ENCODE peak calls at places on chromosomes 3 and 15, in ten cellular contexts. E is NCI-H1417; W is stimulated activated CD8-positive, alpha-beta memory T cell treated with anti-CD3 and anti-CD28 coated beads, Interleukin-4, amount 100 ng/mL, for 24 hours; G is lung microvascular endothelial cell; J is choroid plexus epithelial cell; C is AG09309; B is cardiac muscle cell; Y is tibial artery; K is C1 segment of cervical spinal cord; S is NCI-H2171. U is an unnamed sample.
A peak's percentile ranks its signal among the peaks of the same experiment; 100 is the strongest.

GRCh38 chr3:65713016-65713415 is 325.7 kb downstream of the MAGI1 start:
- DNase-seq in E (no peak), W (no peak), G (no peak), J (peak; percentile 85), C (peak; percentile 86), B (no peak), Y (no peak), K (no peak), S (no peak), U (no peak)

GRCh38 chr3:120688121-120688520 is 6.1 kb upstream of the HGD start:
- DNase-seq in E (no peak), W (no peak), G (no peak), J (peak; percentile 71), C (no peak), B (no peak), Y (no peak), K (no peak), S (no peak), U (no peak)

GRCh38 chr3:143002727-143003126 is 1.4 kb downstream of the U2SURP start:
- DNase-seq in E (no peak), W (no peak), G (peak; percentile 1), J (no peak), C (no peak), B (no peak), Y (no peak), K (no peak), S (no peak), U (no peak)

GRCh38 chr15:101521084-101521483 is 31.6 kb upstream of the PCSK6 start:
- DNase-seq in E (no peak), W (no peak), G (no peak), J (no peak), C (no peak), B (no peak), Y (no peak), K (no peak), S (no peak), U (no peak)

GRCh38 chr3:4821975-4822374 is 157.3 kb upstream of the BHLHE40 start:
- DNase-seq in E (no peak), W (peak; percentile 67), G (no peak), J (no peak), C (no peak), B (no peak), Y (no peak), K (no peak), S (no peak), U (no peak)

GRCh38 chr3:123352134-123352554 is 96.7 kb downstream of the ADCY5 start:
- DNase-seq in E (no peak), W (no peak), G (no peak), J (no peak), C (no peak), B (no peak), Y (no peak), K (no peak), S (no peak), U (no peak)

GRCh38 chr3:64796597-64796996 is 108.8 kb upstream of the ADAMTS9 start:
- DNase-seq in E (no peak), W (no peak), G (peak; percentile 91), J (peak; percentile 23), C (no peak), B (no peak), Y (no peak), K (no peak), S (no peak), U (no peak)

GRCh38 chr15:73114064-73114463 is 61.8 kb downstream of the NEO1 start:
- DNase-seq in E (no peak), W (no peak), G (no peak), J (peak; percentile 5), C (no peak), B (peak; percentile 35), Y (no peak), K (no peak), S (no peak), U (no peak)

GRCh38 chr3:157180262-157180661 is 20.3 kb upstream of the CCNL1 start:
- DNase-seq in E (no peak), W (no peak), G (no peak), J (no peak), C (no peak), B (no peak), Y (no peak), K (no peak), S (no peak), U (no peak)

GRCh38 chr3:179971280-179971679 is 65.5 kb downstream of the PEX5L start:
- DNase-seq in E (no peak), W (no peak), G (no peak), J (no peak), C (no peak), B (no peak), Y (no peak), K (no peak), S (peak; percentile 29), U (no peak)

U was measured in Peyer's patch.